ENCODE peak calls at places on chromosomes 3 and 15, in ten cellular contexts. E, O, W, J, I, Z, D, A, S and N are unnamed samples.

GRCh38 chr3:159130108-159130507 is 328.3 kb downstream of the MFSD1 start:
- DNase-seq in D (peak; percentile 1), E (no peak), A (peak; percentile 15), W (no peak), I (peak; percentile 3), O (no peak), Z (peak; percentile 85), J (peak; percentile 8), S (no peak), N (peak; percentile 75)

GRCh38 chr3:38382506-38383080 is 36.0 kb downstream of the XYLB start:
- DNase-seq in Z (no peak), I (no peak), D (no peak), O (peak; percentile 9), J (peak; percentile 10), W (no peak), E (no peak), S (no peak), A (no peak), N (no peak)

GRCh38 chr3:194189243-194189791 is 53.4 kb downstream of the HES1 start:
- DNase-seq in D (no peak), J (peak; percentile 35), A (no peak), O (no peak), E (no peak), Z (no peak), I (no peak), S (no peak), W (no peak), N (no peak)

GRCh38 chr3:177679568-177680441 is 482.5 kb upstream of the TBL1XR1 start:
- DNase-seq in J (peak; percentile 46), D (peak; percentile 48), S (no peak), A (no peak), I (peak; percentile 68), Z (no peak), O (no peak), W (no peak), E (no peak), N (no peak)

GRCh38 chr15:33907326-33907725 is 61.0 kb upstream of the CHRM5 start:
- DNase-seq in J (peak; percentile 39), I (no peak), O (no peak), E (no peak), D (no peak), A (no peak), W (no peak), Z (no peak), S (no peak), N (no peak)

GRCh38 chr3:141485578-141486415 is 1.0 kb upstream of the RASA2 start:
- DNase-seq in J (peak; percentile 90), I (peak; percentile 74), Z (no peak), D (peak; percentile 76), E (no peak), A (no peak), O (peak; percentile 40), W (peak; percentile 20), S (no peak), N (no peak)

GRCh38 chr3:77898621-77899020 is 858.7 kb downstream of the ROBO2 start:
- DNase-seq in Z (no peak), I (no peak), S (no peak), D (no peak), O (no peak), A (no peak), E (no peak), W (no peak), J (no peak), N (no peak)

GRCh38 chr15:98865397-98866339 is 141.9 kb downstream of the PGPEP1L start:
- DNase-seq in O (peak; percentile 79), S (no peak), D (peak; percentile 68), J (no peak), W (no peak), Z (no peak), A (no peak), I (peak; percentile 74), E (peak; percentile 93), N (peak; percentile 83)

GRCh38 chr3:100650651-100651611 is 41.5 kb downstream of the ADGRG7 start:
- DNase-seq in Z (no peak), D (peak; percentile 54), J (peak; percentile 89), W (no peak), I (no peak), S (peak; percentile 69), O (peak; percentile 74), A (no peak), E (no peak), N (peak; percentile 56)

GRCh38 chr3:154844863-154845262 is 235.3 kb upstream of the MME start:
- DNase-seq in E (no peak), S (no peak), A (no peak), W (no peak), O (no peak), Z (no peak), I (no peak), D (no peak), J (no peak), N (no peak)

GRCh38 chr15:39786444-39787056 is 3.9 kb upstream of the FSIP1 start:
- DNase-seq in D (peak; percentile 75), W (peak; percentile 39), O (peak; percentile 81), I (peak; percentile 61), E (no peak), A (no peak), J (peak; percentile 81), Z (no peak), S (no peak), N (peak; percentile 79)

GRCh38 chr15:77819841-77820728 is 187.4 kb upstream of the LINGO1 start:
- DNase-seq in I (peak; percentile 71), Z (peak; percentile 90), S (no peak), D (no peak), J (peak; percentile 51), E (no peak), A (no peak), O (no peak), W (no peak), N (no peak)

GRCh38 chr3:115062009-115062408 is 85.1 kb downstream of the ZBTB20 start:
- DNase-seq in S (no peak), J (no peak), E (no peak), A (no peak), O (no peak), I (no peak), Z (no peak), D (no peak), W (no peak), N (no peak)

GRCh38 chr3:115062412-115062956 is 84.6 kb downstream of the ZBTB20 start:
- DNase-seq in A (no peak), I (no peak), J (peak; percentile 68), D (peak; percentile 52), S (no peak), O (peak; percentile 18), Z (no peak), W (no peak), E (no peak), N (no peak)
- H3K9ac ChIP-seq in A (no peak overlapping the region), I (no peak overlapping the region), J (no peak overlapping the region), D (no peak overlapping the region), S (no peak overlapping the region), O (no peak overlapping the region), Z (no peak overlapping the region), W (no peak overlapping the region), E (no peak overlapping the region), N (no peak overlapping the region)

DNA sequence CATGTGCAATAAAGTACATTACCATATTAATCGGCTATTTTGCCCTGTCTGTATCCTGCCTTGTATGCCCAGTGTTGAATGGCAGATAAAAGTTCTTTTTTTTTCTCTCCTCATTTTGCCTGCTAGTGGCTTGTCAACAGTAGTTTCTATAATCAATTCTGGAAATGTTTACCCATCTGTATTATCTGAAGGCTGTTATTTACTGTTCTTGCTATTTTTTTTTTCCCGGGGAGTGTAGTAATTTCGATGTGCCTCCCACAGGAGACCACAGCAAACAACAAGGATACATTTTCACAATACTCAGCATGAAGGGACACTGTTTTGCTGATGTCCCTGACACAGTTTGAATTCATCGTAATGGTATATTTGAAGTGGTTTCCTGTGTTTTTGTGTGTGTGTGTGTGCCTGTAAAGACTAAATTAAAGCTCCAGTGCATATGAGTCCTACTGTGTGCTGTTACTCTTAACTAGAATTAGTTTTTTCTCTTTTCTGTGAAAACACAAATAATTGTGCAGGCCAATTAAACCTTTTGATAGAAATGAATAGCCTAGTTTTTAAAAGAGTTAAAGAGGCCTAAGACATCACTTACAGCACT is 92.1 kb upstream of the ICE2 start:
- DNase-seq in J (no peak), I (no peak), Z (no peak), W (no peak), S (no peak), D (no peak), A (no peak), O (no peak), E (no peak), N (no peak)
- H3K4me3 ChIP-seq in J (no peak overlapping the region), I (no peak overlapping the region), Z (no peak overlapping the region), W (no peak overlapping the region), S (no peak overlapping the region), D (no peak overlapping the region), A (no peak overlapping the region), O (no peak overlapping the region), E (no peak overlapping the region), N (no peak overlapping the region)

DNA sequence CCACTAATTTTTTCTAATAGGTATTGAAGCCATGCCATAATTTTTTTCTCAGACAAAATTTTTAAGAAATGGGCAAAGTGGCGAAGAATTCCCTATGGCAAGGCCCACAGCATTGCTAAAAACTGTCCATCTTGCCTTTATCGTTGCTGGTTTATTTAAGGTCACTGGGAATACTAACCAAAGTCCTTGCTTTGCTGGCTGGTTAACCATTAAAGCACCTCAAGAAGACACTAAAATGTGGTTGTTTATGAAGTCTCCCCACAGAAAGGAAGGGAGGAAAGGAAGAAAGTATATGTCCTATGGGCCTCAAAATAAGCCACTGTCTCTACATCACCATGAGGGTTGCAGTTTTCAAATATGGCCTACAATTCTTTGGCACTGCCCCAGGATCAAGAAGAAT is 13.3 kb downstream of the SH3BP5 start:
- DNase-seq in E (no peak), W (no peak), S (no peak), J (no peak), Z (no peak), D (no peak), I (no peak), A (no peak), O (no peak), N (no peak)
- H3K9ac ChIP-seq in E (peak overlapping the region; percentile 57), W (no peak overlapping the region), S (no peak overlapping the region), J (peak overlapping the region; percentile 74), Z (no peak overlapping the region), D (no peak overlapping the region), I (no peak overlapping the region), A (no peak overlapping the region), O (no peak overlapping the region), N (no peak overlapping the region)

DNA sequence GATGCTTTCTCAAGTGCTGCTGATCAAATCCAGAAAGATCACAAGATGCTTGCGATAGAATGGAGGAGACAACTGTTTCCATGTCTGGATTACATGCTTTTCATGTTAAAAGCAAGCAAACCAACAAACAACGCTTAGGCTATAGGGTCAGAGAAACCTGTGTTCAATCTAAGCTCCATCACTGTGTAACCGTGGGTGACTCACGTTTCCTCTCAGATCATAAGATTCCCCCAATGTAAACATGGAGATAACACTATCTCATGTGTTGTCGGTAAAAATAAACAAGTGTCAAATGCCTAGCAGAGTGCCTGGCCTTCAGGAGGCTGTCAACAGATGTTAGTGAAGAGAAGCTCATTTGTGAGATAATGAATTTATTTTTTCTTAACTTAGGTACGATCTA is 907.8 kb downstream of the NTRK3 start:
- DNase-seq in W (no peak), J (peak; percentile 27), E (no peak), A (no peak), I (no peak), D (peak; percentile 76), O (peak; percentile 70), S (no peak), Z (peak; percentile 47), N (no peak)
- H3K4me3 ChIP-seq in W (no peak overlapping the region), J (no peak overlapping the region), E (no peak overlapping the region), A (no peak overlapping the region), I (no peak overlapping the region), D (no peak overlapping the region), O (no peak overlapping the region), S (no peak overlapping the region), Z (no peak overlapping the region), N (no peak overlapping the region)